ENCODE peak calls at places on chromosomes 13 and 19, in ten cellular contexts. C, G, X, B, E, Y, K, R, J and F are unnamed samples.

GRCh38 chr19:12574036-12574435 is 22.8 kb upstream of the ZNF564 start:
- DNase-seq in C (no peak), G (no peak), X (no peak), B (no peak), E (no peak), Y (no peak), K (no peak), R (no peak), J (no peak), F (peak; percentile 12)

GRCh38 chr19:40193587-40193849 is 2.3 kb downstream of the MAP3K10 start:
- DNase-seq in C (no peak), G (no peak), X (no peak), B (no peak), E (no peak), Y (no peak), K (no peak), R (peak; percentile 69), J (no peak), F (no peak)

GRCh38 chr13:100644328-100644727 is 30.3 kb downstream of the TMTC4 start:
- DNase-seq in C (no peak), G (no peak), X (no peak), B (no peak), E (no peak), Y (no peak), K (peak; percentile 6), R (no peak), J (no peak), F (peak; percentile 59)

GRCh38 chr13:39597828-39598227 is 5.2 kb downstream of the LHFPL6 start:
- DNase-seq in C (no peak), G (no peak), X (no peak), B (no peak), E (peak; percentile 95), Y (no peak), K (peak; percentile 46), R (peak; percentile 40), J (no peak), F (no peak)

GRCh38 chr13:94710881-94711560 is 1.3 kb downstream of the SOX21 start:
- DNase-seq in C (no peak), G (no peak), X (peak; percentile 34), B (peak; percentile 34), E (no peak), Y (no peak), K (no peak), R (no peak), J (peak; percentile 2), F (peak; percentile 36)

GRCh38 chr19:36113895-36114762 is 546 bp downstream of the POLR2I start:
- DNase-seq in C (no peak), G (no peak), X (peak; percentile 51), B (no peak), E (peak; percentile 38), Y (peak; percentile 38), K (peak; percentile 43), R (peak; percentile 38), J (no peak), F (peak; percentile 50)

GRCh38 chr13:82655518-82655855 is 1226.8 kb downstream of the SLITRK1 start:
- DNase-seq in C (no peak), G (no peak), X (no peak), B (no peak), E (no peak), Y (no peak), K (peak; percentile 16), R (no peak), J (no peak), F (no peak)

GRCh38 chr13:43006893-43007631 is 15.0 kb upstream of the EPSTI1 start:
- DNase-seq in C (no peak), G (no peak), X (peak; percentile 46), B (no peak), E (peak; percentile 35), Y (no peak), K (peak; percentile 58), R (peak; percentile 47), J (no peak), F (no peak)